ENCODE peak calls at places on chromosomes 2 and 18, in six cellular contexts. One of them, this sample, is unnamed.

GRCh38 chr2:37366773-37367172 is 22.3 kb downstream of the QPCT start:
- DNase-seq in astrocyte: no peak
- DNase-seq in lower lobe of right lung: no peak
- DNase-seq in Peyer's patch: no peak
- DNase-seq in MM.1S: no peak
- DNase-seq in ovary: no peak
- DNase-seq in this sample: no peak

GRCh38 chr18:10560457-10561045 is 34.7 kb downstream of the NAPG start:
- DNase-seq in ovary: peak; percentile 59
- DNase-seq in Peyer's patch: peak; percentile 80
- DNase-seq in astrocyte: peak; percentile 44
- DNase-seq in lower lobe of right lung: peak; percentile 63
- DNase-seq in MM.1S: peak; percentile 52
- DNase-seq in this sample: no peak

GRCh38 chr2:238593236-238593635 is 166.5 kb downstream of the ASB1 start:
- DNase-seq in astrocyte: no peak
- DNase-seq in lower lobe of right lung: no peak
- DNase-seq in Peyer's patch: no peak
- DNase-seq in ovary: no peak
- DNase-seq in MM.1S: no peak
- DNase-seq in this sample: no peak

GRCh38 chr2:237064203-237065061 is 21.3 kb upstream of the COPS8 start:
- DNase-seq in MM.1S: no peak
- DNase-seq in ovary: no peak
- DNase-seq in lower lobe of right lung: no peak
- DNase-seq in astrocyte: no peak
- DNase-seq in Peyer's patch: no peak
- DNase-seq in this sample: no peak

GRCh38 chr18:8478166-8478967 is 130.9 kb upstream of the RAB12 start:
- DNase-seq in lower lobe of right lung: peak; percentile 54
- DNase-seq in Peyer's patch: peak; percentile 77
- DNase-seq in ovary: peak; percentile 28
- DNase-seq in astrocyte: peak; percentile 6
- DNase-seq in MM.1S: peak; percentile 58
- DNase-seq in this sample: no peak

GRCh38 chr2:20514596-20515269 is 67.9 kb downstream of the RHOB start:
- DNase-seq in MM.1S: no peak
- DNase-seq in ovary: no peak
- DNase-seq in lower lobe of right lung: no peak
- DNase-seq in astrocyte: peak; percentile 98
- DNase-seq in Peyer's patch: peak; percentile 56
- DNase-seq in this sample: peak; percentile 87

GRCh38 chr2:181892795-181893435 is 1.4 kb downstream of the ITPRID2 start:
- DNase-seq in astrocyte: peak; percentile 60
- DNase-seq in Peyer's patch: no peak
- DNase-seq in MM.1S: no peak
- DNase-seq in ovary: no peak
- DNase-seq in lower lobe of right lung: no peak
- DNase-seq in this sample: peak; percentile 27

GRCh38 chr2:13681936-13682335 is 950.6 kb upstream of the LRATD1 start:
- DNase-seq in ovary: no peak
- DNase-seq in lower lobe of right lung: no peak
- DNase-seq in Peyer's patch: no peak
- DNase-seq in MM.1S: no peak
- DNase-seq in astrocyte: peak; percentile 67
- DNase-seq in this sample: no peak

GRCh38 chr2:169781249-169782013 is 17.2 kb upstream of the SSB start:
- DNase-seq in lower lobe of right lung: no peak
- DNase-seq in astrocyte: no peak
- DNase-seq in MM.1S: no peak
- DNase-seq in Peyer's patch: no peak
- DNase-seq in ovary: no peak
- DNase-seq in this sample: no peak

GRCh38 chr2:186733414-186733813 is 39.6 kb downstream of the FAM171B start:
- DNase-seq in astrocyte: no peak
- DNase-seq in Peyer's patch: no peak
- DNase-seq in ovary: no peak
- DNase-seq in lower lobe of right lung: no peak
- DNase-seq in MM.1S: no peak
- DNase-seq in this sample: no peak

GRCh38 chr2:28406276-28407096 is 13.8 kb downstream of the FOSL2 start:
- DNase-seq in MM.1S: no peak
- DNase-seq in ovary: no peak
- DNase-seq in astrocyte: peak; percentile 69
- DNase-seq in Peyer's patch: peak; percentile 78
- DNase-seq in lower lobe of right lung: peak; percentile 86
- DNase-seq in this sample: no peak

GRCh38 chr2:220001693-220002260 is 374.3 kb downstream of the SLC4A3 start:
- DNase-seq in astrocyte: peak; percentile 64
- DNase-seq in ovary: no peak
- DNase-seq in Peyer's patch: no peak
- DNase-seq in MM.1S: no peak
- DNase-seq in lower lobe of right lung: no peak
- DNase-seq in this sample: no peak

GRCh38 chr2:196823750-196824149 is 14.6 kb upstream of the C2orf66 start:
- DNase-seq in MM.1S: no peak
- DNase-seq in ovary: no peak
- DNase-seq in lower lobe of right lung: no peak
- DNase-seq in astrocyte: peak; percentile 87
- DNase-seq in Peyer's patch: no peak
- DNase-seq in this sample: peak; percentile 59

GRCh38 chr2:126911111-126911796 is 12.6 kb downstream of the TEX51 start:
- DNase-seq in astrocyte: no peak
- DNase-seq in lower lobe of right lung: no peak
- DNase-seq in ovary: no peak
- DNase-seq in MM.1S: no peak
- DNase-seq in Peyer's patch: peak; percentile 19
- DNase-seq in this sample: no peak

GRCh38 chr2:20525041-20526035 is 78.5 kb downstream of the RHOB start:
- DNase-seq in lower lobe of right lung: peak; percentile 76
- DNase-seq in ovary: no peak
- DNase-seq in Peyer's patch: peak; percentile 55
- DNase-seq in astrocyte: peak; percentile 32
- DNase-seq in MM.1S: no peak
- DNase-seq in this sample: no peak

GRCh38 chr2:219962089-219962488 is 334.7 kb downstream of the SLC4A3 start:
- DNase-seq in ovary: no peak
- DNase-seq in Peyer's patch: no peak
- DNase-seq in astrocyte: peak; percentile 12
- DNase-seq in lower lobe of right lung: no peak
- DNase-seq in MM.1S: no peak
- DNase-seq in this sample: no peak

GRCh38 chr18:32910694-32911296 is 138.0 kb upstream of the KLHL14 start:
- DNase-seq in astrocyte: peak; percentile 77
- DNase-seq in Peyer's patch: no peak
- DNase-seq in ovary: no peak
- DNase-seq in MM.1S: no peak
- DNase-seq in lower lobe of right lung: no peak
- DNase-seq in this sample: no peak

GRCh38 chr2:8728305-8729015 is 46.6 kb downstream of the ID2 start:
- DNase-seq in ovary: no peak
- DNase-seq in Peyer's patch: no peak
- DNase-seq in MM.1S: no peak
- DNase-seq in lower lobe of right lung: no peak
- DNase-seq in astrocyte: no peak
- DNase-seq in this sample: no peak

GRCh38 chr2:121349721-121350401 is 64.9 kb upstream of the TFCP2L1 start:
- DNase-seq in ovary: no peak
- DNase-seq in astrocyte: no peak
- DNase-seq in Peyer's patch: no peak
- DNase-seq in lower lobe of right lung: no peak
- DNase-seq in MM.1S: no peak
- DNase-seq in this sample: no peak

GRCh38 chr2:95277246-95277906 is 3.1 kb downstream of the PROM2 start:
- DNase-seq in ovary: no peak
- DNase-seq in MM.1S: no peak
- DNase-seq in lower lobe of right lung: peak; percentile 53
- DNase-seq in Peyer's patch: peak; percentile 68
- DNase-seq in astrocyte: no peak
- DNase-seq in this sample: no peak

GRCh38 chr2:219171231-219171651 is 1.4 kb upstream of the SLC23A3 start:
- DNase-seq in ovary: peak; percentile 73
- DNase-seq in lower lobe of right lung: no peak
- DNase-seq in astrocyte: peak; percentile 67
- DNase-seq in Peyer's patch: peak; percentile 69
- DNase-seq in MM.1S: peak; percentile 46
- DNase-seq in this sample: peak; percentile 88

GRCh38 chr2:28333606-28334526 is 58.8 kb upstream of the FOSL2 start:
- DNase-seq in lower lobe of right lung: no peak
- DNase-seq in MM.1S: no peak
- DNase-seq in ovary: peak; percentile 46
- DNase-seq in Peyer's patch: no peak
- DNase-seq in astrocyte: no peak
- DNase-seq in this sample: no peak

GRCh38 chr2:206266130-206267125 is 8.0 kb upstream of the ZDBF2 start:
- DNase-seq in MM.1S: no peak
- DNase-seq in lower lobe of right lung: no peak
- DNase-seq in ovary: no peak
- DNase-seq in astrocyte: no peak
- DNase-seq in Peyer's patch: no peak
- DNase-seq in this sample: no peak
- H3K27me3 ChIP-seq in MM.1S: no peaks in the 10 kb centered on the region
- H3K27me3 ChIP-seq in lower lobe of right lung: peaks cover 79% of the 10 kb centered on the region
- H3K27me3 ChIP-seq in ovary: no peaks in the 10 kb centered on the region
- H3K27me3 ChIP-seq in astrocyte: peaks cover 73% of the 10 kb centered on the region
- H3K27me3 ChIP-seq in Peyer's patch: no peaks in the 10 kb centered on the region
- H3K27me3 ChIP-seq in this sample: peaks cover 13% of the 10 kb centered on the region

GRCh38 chr18:5891361-5892215 is 3.7 kb downstream of the TMEM200C start:
- DNase-seq in Peyer's patch: no peak
- DNase-seq in MM.1S: no peak
- DNase-seq in astrocyte: no peak
- DNase-seq in ovary: no peak
- DNase-seq in lower lobe of right lung: no peak
- DNase-seq in this sample: no peak

GRCh38 chr18:5894215-5894612 is 1.1 kb downstream of the TMEM200C start:
- DNase-seq in astrocyte: no peak
- DNase-seq in MM.1S: no peak
- DNase-seq in Peyer's patch: no peak
- DNase-seq in lower lobe of right lung: no peak
- DNase-seq in ovary: no peak
- DNase-seq in this sample: no peak

GRCh38 chr18:5890261-5890605 is 5.1 kb downstream of the TMEM200C start:
- DNase-seq in MM.1S: peak; percentile 17
- DNase-seq in astrocyte: peak; percentile 12
- DNase-seq in Peyer's patch: peak; percentile 45
- DNase-seq in ovary: peak; percentile 28
- DNase-seq in lower lobe of right lung: peak; percentile 48
- DNase-seq in this sample: no peak

GRCh38 chr18:5892772-5893431 is 2.4 kb downstream of the TMEM200C start:
- DNase-seq in MM.1S: no peak
- DNase-seq in astrocyte: no peak
- DNase-seq in ovary: no peak
- DNase-seq in lower lobe of right lung: no peak
- DNase-seq in Peyer's patch: no peak
- DNase-seq in this sample: no peak

DNA sequence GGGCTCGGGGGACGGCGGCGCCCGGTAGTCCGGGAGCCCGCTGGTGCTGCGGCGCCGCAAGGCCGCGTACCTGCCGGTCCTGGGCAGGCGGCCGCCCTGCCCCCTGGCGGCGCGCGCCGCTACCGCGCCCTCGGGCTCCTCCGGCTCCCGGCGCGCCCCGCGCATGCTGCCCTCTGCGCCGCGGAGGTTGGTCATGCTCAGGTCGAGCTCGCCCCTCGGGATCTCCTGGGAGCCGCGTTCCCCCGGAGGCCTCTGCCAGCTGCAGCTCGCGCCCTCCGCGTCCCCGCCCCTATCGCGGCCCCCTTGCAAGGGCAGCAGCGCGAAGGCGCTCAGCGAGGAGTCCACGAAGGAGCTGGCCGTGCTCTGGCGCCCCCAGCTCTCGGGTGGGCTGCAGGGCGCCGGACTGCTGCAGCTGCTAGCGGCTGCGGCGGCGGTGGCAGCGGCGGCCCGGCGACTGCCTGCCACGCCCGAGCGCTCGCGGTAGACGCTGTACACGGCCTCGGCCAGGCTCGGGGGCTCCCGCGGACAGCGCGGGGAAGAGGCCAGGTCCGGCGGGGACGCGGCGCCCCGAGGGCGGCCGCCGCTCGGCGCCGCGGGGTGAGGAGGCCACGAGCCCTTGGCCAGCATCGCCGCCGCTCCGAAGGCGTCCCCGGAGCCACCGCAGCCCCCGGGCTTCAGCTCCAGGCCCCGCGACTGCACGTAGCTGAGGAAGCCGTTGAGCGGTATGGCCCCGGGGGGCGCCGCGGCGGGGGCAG is 4.5 kb downstream of the TMEM200C start:
- DNase-seq in lower lobe of right lung: peak; percentile 62
- DNase-seq in ovary: peak; percentile 35
- DNase-seq in astrocyte: peak; percentile 8
- DNase-seq in Peyer's patch: peak; percentile 50
- DNase-seq in MM.1S: peak; percentile 75
- DNase-seq in this sample: no peak
- TF ChIP-seq CTCF in lower lobe of right lung: peak; percentile 46
- TF ChIP-seq CTCF in ovary: peak; percentile 52
- TF ChIP-seq CTCF in astrocyte: peak; percentile 29
- TF ChIP-seq CTCF in Peyer's patch: peak; percentile 70
- TF ChIP-seq CTCF in MM.1S: peak; percentile 24
- TF ChIP-seq CTCF in this sample: no peak

DNA sequence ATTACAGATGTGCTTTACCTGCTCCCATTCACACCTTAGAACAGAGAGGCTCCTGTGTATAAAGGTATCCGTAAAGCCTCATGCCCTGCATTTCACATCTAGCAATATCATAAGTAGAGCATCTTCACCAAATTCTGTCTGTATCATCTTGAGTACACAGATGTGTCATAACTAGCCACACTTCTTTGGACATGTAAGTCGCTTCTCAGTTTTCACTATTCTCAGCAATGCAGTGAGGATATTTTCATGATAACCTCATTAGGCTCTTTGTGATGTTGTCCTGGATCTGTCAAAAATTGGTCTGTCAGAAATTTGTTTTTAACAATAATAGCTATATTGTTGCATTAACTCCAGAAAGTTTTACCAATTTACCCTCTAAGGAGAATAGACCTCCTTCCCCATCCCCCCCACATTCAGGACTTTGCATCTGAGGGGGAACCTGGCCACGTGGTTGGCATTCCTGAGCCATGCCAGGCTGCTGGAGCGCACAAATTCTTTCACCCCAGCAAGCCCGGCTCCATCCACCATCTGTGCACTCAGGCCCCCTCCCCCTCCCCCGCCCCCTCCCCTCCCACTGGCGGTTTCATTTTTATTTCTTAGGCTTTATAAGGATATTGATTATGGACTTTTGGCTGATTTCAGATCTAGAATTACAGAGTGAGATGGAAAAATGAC is 34.1 kb downstream of the AGAP1 start:
- DNase-seq in ovary: no peak
- DNase-seq in Peyer's patch: no peak
- DNase-seq in astrocyte: no peak
- DNase-seq in MM.1S: no peak
- DNase-seq in lower lobe of right lung: no peak
- DNase-seq in this sample: no peak
- H3K27me3 ChIP-seq in ovary: no peaks in the 10 kb centered on the region
- H3K27me3 ChIP-seq in Peyer's patch: no peaks in the 10 kb centered on the region
- H3K27me3 ChIP-seq in astrocyte: no peaks in the 10 kb centered on the region
- H3K27me3 ChIP-seq in MM.1S: no peaks in the 10 kb centered on the region
- H3K27me3 ChIP-seq in lower lobe of right lung: no peaks in the 10 kb centered on the region
- H3K27me3 ChIP-seq in this sample: no peaks in the 10 kb centered on the region

DNA sequence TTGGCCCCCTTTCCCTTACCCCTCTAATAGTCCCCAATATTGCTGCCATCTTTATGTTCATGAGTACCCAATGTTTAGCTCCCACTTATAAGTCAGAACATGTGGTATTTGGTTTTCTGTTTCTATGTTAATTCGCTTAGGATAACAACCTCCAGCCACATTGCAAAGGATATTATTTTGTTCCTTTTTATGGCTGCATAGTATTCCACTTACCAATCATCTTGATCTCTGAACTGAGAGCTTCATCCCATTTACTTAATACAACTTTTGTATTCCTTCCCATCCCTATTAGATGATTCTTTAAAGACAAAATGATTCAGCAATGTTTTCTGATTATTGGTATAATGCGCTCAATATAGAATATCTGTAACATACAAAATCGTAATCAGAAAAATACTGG is 36.7 kb downstream of the ARL5A start:
- DNase-seq in lower lobe of right lung: no peak
- DNase-seq in Peyer's patch: no peak
- DNase-seq in MM.1S: no peak
- DNase-seq in astrocyte: no peak
- DNase-seq in ovary: no peak
- DNase-seq in this sample: no peak
- TF ChIP-seq CTCF in lower lobe of right lung: no peak
- TF ChIP-seq CTCF in Peyer's patch: no peak
- TF ChIP-seq CTCF in MM.1S: no peak
- TF ChIP-seq CTCF in astrocyte: no peak
- TF ChIP-seq CTCF in ovary: no peak
- TF ChIP-seq CTCF in this sample: no peak